ENCODE peak calls at places on chromosomes 11 and 22, in ten cellular contexts. E is transverse colon; C is NCI-H82; L is IMR-90; X is CD8-positive, alpha-beta T cell; Q is stimulated activated CD4-positive, alpha-beta T cell treated with anti-CD3 and anti-CD28 coated beads, Interleukin-4, amount 100 ng/mL, for 48 hours; I is activated CD8-positive, alpha-beta memory T cell treated with anti-CD3 and anti-CD28 coated beads, Interleukin-2, amount 50 U/mL, for 48 hours; S is activated CD4-positive, CD25-positive, alpha-beta regulatory T cell; O is hippocampal formation; N is neural progenitor cell. R is an unnamed sample.

GRCh38 chr11:95084509-95084908 is 5.1 kb upstream of the ENDOD1 start:
- DNase-seq in E (no peak), C (no peak), L (peak; percentile 55), X (no peak), Q (peak; percentile 58), I (no peak), S (no peak), O (no peak), N (no peak), R (no peak)

GRCh38 chr11:27926981-27927481 is 180.9 kb downstream of the KIF18A start:
- DNase-seq in E (no peak), C (peak; percentile 95), L (peak; percentile 88), X (no peak), Q (no peak), I (no peak), S (no peak), O (no peak), N (no peak), R (no peak)

GRCh38 chr22:34414467-34415440 is 494.5 kb upstream of the LARGE1 start:
- DNase-seq in E (peak; percentile 43), C (peak; percentile 84), L (no peak), X (no peak), Q (peak; percentile 16), I (peak; percentile 51), S (no peak), O (peak; percentile 21), N (peak; percentile 95), R (no peak)

GRCh38 chr11:33997473-33998347 is 53.8 kb upstream of the CAPRIN1 start:
- DNase-seq in E (no peak), C (peak; percentile 72), L (no peak), X (no peak), Q (no peak), I (no peak), S (no peak), O (no peak), N (peak; percentile 4), R (no peak)

GRCh38 chr11:69326622-69327219 is 32.8 kb downstream of the MYEOV start:
- DNase-seq in E (no peak), C (no peak), L (no peak), X (no peak), Q (no peak), I (peak; percentile 17), S (no peak), O (no peak), N (no peak), R (no peak)

GRCh38 chr22:23386822-23387580 is 193.1 kb downstream of the IGLL1 start:
- DNase-seq in E (no peak), C (no peak), L (no peak), X (no peak), Q (no peak), I (no peak), S (no peak), O (no peak), N (no peak), R (no peak)

GRCh38 chr22:50688448-50688847 is 15.8 kb downstream of the SHANK3 start:
- DNase-seq in E (no peak), C (no peak), L (no peak), X (no peak), Q (no peak), I (peak; percentile 42), S (no peak), O (no peak), N (no peak), R (no peak)

GRCh38 chr11:111157571-111157970 is 88.0 kb upstream of the POU2AF2 start:
- DNase-seq in E (no peak), C (no peak), L (no peak), X (no peak), Q (no peak), I (no peak), S (no peak), O (no peak), N (no peak), R (no peak)

GRCh38 chr11:67504950-67505561 is at the start of gene PITPNM1:
- DNase-seq in E (peak; percentile 89), C (peak; percentile 68), L (peak; percentile 24), X (peak; percentile 59), Q (peak; percentile 72), I (peak; percentile 92), S (peak; percentile 60), O (peak; percentile 40), N (peak; percentile 86), R (peak; percentile 88)

GRCh38 chr11:2314525-2315394 is 12.9 kb downstream of the TSPAN32 start:
- DNase-seq in E (peak; percentile 67), C (no peak), L (peak; percentile 60), X (no peak), Q (no peak), I (peak; percentile 44), S (no peak), O (peak; percentile 69), N (no peak), R (peak; percentile 94)

GRCh38 chr11:118142809-118143208 is 9.8 kb downstream of the SCN4B start:
- DNase-seq in E (peak; percentile 22), C (peak; percentile 48), L (no peak), X (no peak), Q (no peak), I (no peak), S (no peak), O (no peak), N (no peak), R (peak; percentile 53)

GRCh38 chr11:292211-293121 is 3.5 kb downstream of the PGGHG start:
- DNase-seq in E (no peak), C (no peak), L (no peak), X (no peak), Q (no peak), I (no peak), S (no peak), O (no peak), N (no peak), R (peak; percentile 30)

GRCh38 chr22:41915035-41915782 is at the start of gene SHISA8:
- DNase-seq in E (peak; percentile 64), C (peak; percentile 26), L (peak; percentile 7), X (peak; percentile 47), Q (peak; percentile 36), I (peak; percentile 74), S (peak; percentile 40), O (peak; percentile 4), N (peak; percentile 79), R (peak; percentile 63)

GRCh38 chr11:45754746-45755145 is 50.2 kb upstream of the SLC35C1 start:
- DNase-seq in E (no peak), C (no peak), L (no peak), X (no peak), Q (no peak), I (no peak), S (no peak), O (no peak), N (no peak), R (no peak)

GRCh38 chr11:6566704-6567370 is 36.6 kb downstream of the RRP8 start:
- DNase-seq in E (no peak), C (no peak), L (no peak), X (no peak), Q (no peak), I (no peak), S (no peak), O (no peak), N (no peak), R (peak; percentile 44)

R was measured in Right ventricle myocardium superior.